ENCODE peak calls at places on chromosomes 4 and X, in nine cellular contexts. Y is AG04449, S is GM12864, W is cardiac fibroblast, H is IMR-90, N is Caco-2, R is bronchial epithelial cell, Q is osteocyte, M is GM12865. E is an unnamed sample.

GRCh38 chr4:53713296-53713695 is 122.0 kb upstream of the LNX1 start:
- DNase-seq in R (no peak), N (no peak), S (no peak), Q (no peak), H (no peak), M (no peak), W (peak; percentile 61), Y (peak; percentile 59), E (no peak)

GRCh38 chrX:5775985-5776384 is 452.7 kb downstream of the NLGN4X start:
- DNase-seq in R (no peak), W (no peak), H (no peak), S (no peak), N (no peak), Q (no peak), Y (no peak), M (no peak), E (no peak)

GRCh38 chr4:52059372-52059771 is 8.3 kb downstream of the SPATA18 start:
- DNase-seq in R (peak; percentile 94), Q (no peak), S (no peak), N (no peak), H (peak; percentile 46), W (peak; percentile 93), M (no peak), Y (no peak), E (no peak)

GRCh38 chrX:149829751-149830191 is 48.0 kb downstream of the MAGEA9 start:
- DNase-seq in H (peak; percentile 24), W (peak; percentile 50), N (no peak), R (peak; percentile 80), Q (no peak), M (peak; percentile 70), S (peak; percentile 7), Y (no peak), E (no peak)

GRCh38 chr4:23130845-23131244 is 438.1 kb downstream of the GBA3 start:
- DNase-seq in H (no peak), Q (no peak), W (no peak), Y (no peak), M (no peak), S (no peak), R (no peak), N (no peak), E (no peak)

GRCh38 chr4:140374130-140374477 is 658 bp downstream of the SCOC start:
- DNase-seq in W (no peak), M (peak; percentile 3), R (peak; percentile 36), H (no peak), S (no peak), N (no peak), Y (no peak), Q (no peak), E (no peak)

GRCh38 chr4:51942108-51942832 is 77.9 kb downstream of the LRRC66 start:
- DNase-seq in M (no peak), Y (no peak), S (no peak), N (no peak), H (no peak), Q (no peak), W (peak; percentile 14), R (no peak), E (no peak)

GRCh38 chrX:42944381-42944998 is 166.5 kb upstream of the PPP1R2C start:
- DNase-seq in R (no peak), W (no peak), S (no peak), Q (no peak), H (no peak), N (no peak), Y (no peak), M (peak; percentile 46), E (no peak)

GRCh38 chr4:77921701-77922100 is 59.1 kb downstream of the MRPL1 start:
- DNase-seq in N (no peak), R (peak; percentile 98), Y (peak; percentile 85), Q (no peak), W (peak; percentile 96), M (no peak), S (no peak), H (peak; percentile 96), E (no peak)

GRCh38 chr4:159607824-159608223 is 504.9 kb downstream of the RAPGEF2 start:
- DNase-seq in S (no peak), H (no peak), N (no peak), Q (no peak), Y (no peak), M (no peak), W (no peak), R (no peak), E (no peak)

GRCh38 chr4:110062166-110062565 is 136.2 kb downstream of the ELOVL6 start:
- DNase-seq in Q (no peak), N (no peak), R (no peak), Y (no peak), H (no peak), S (no peak), M (no peak), W (no peak), E (no peak)

GRCh38 chrX:116417214-116417613 is 19.2 kb upstream of the SLC6A14 start:
- DNase-seq in M (no peak), R (peak; percentile 66), H (no peak), Q (no peak), N (no peak), Y (no peak), W (no peak), S (no peak), E (no peak)

GRCh38 chr4:87717276-87718031 is 67.4 kb downstream of the DMP1 start:
- DNase-seq in S (no peak), Y (no peak), N (no peak), R (peak; percentile 25), W (peak; percentile 78), M (no peak), H (no peak), Q (no peak), E (no peak)

GRCh38 chr4:76606662-76607265 is 171.7 kb downstream of the SHROOM3 start:
- DNase-seq in Y (no peak), N (no peak), M (peak; percentile 25), S (no peak), R (no peak), W (no peak), H (no peak), Q (no peak), E (no peak)

GRCh38 chr4:1505511-1506451 is 99.5 kb upstream of the NKX1-1 start:
- DNase-seq in Q (peak; percentile 82), H (no peak), W (no peak), N (peak; percentile 9), R (no peak), S (no peak), M (no peak), Y (no peak), E (no peak)

GRCh38 chrX:124401696-124402095 is 55.3 kb downstream of the SH2D1A start:
- DNase-seq in W (no peak), Y (no peak), Q (no peak), R (no peak), M (no peak), H (no peak), N (no peak), S (no peak), E (no peak)

GRCh38 chr4:86306816-86307215 is 53.0 kb downstream of the MAPK10 start:
- DNase-seq in H (peak; percentile 83), M (no peak), W (peak; percentile 70), Q (no peak), S (no peak), N (no peak), Y (peak; percentile 47), R (no peak), E (no peak)

GRCh38 chrX:154044045-154044444 is 24.3 kb upstream of the IRAK1 start:
- DNase-seq in S (no peak), N (no peak), H (no peak), Q (no peak), Y (no peak), W (no peak), R (no peak), M (no peak), E (no peak)

GRCh38 chrX:40148189-40148438 is 50.4 kb upstream of the BCOR start:
- DNase-seq in S (no peak), H (no peak), Y (no peak), W (no peak), R (no peak), N (no peak), M (no peak), Q (no peak), E (no peak)

GRCh38 chrX:23900220-23900797 is 7.4 kb downstream of the APOO start:
- DNase-seq in Q (no peak), R (peak; percentile 42), N (peak; percentile 37), H (no peak), Y (no peak), W (peak; percentile 54), S (no peak), M (no peak), E (no peak)

DNA sequence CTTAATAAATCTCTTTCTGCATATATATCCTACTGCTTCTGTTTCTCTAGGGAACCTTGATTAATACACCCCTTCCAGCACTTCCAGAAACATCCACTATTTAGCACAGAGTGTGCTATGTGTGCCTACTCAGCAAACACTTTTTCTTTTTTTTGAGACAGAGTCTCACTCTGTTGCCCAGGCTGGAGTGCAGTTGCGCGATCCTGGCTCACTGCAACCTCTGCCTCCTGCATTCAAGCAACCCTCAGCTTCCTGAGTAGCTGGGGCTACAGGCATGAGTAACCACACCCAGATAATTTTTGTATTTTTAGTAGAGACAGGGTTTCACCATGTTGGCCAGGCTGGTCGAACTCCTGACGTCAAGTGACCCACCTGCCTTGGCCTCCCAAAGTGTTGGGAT is 266.9 kb upstream of the DIAPH2 start:
- DNase-seq in M (no peak), Q (no peak), H (no peak), Y (no peak), W (no peak), R (no peak), N (no peak), S (no peak), E (no peak)
- TF ChIP-seq CTCF in M (no peak), Q (no peak), H (no peak), Y (no peak), W (no peak), R (no peak), N (no peak), S (no peak), E (no peak)

DNA sequence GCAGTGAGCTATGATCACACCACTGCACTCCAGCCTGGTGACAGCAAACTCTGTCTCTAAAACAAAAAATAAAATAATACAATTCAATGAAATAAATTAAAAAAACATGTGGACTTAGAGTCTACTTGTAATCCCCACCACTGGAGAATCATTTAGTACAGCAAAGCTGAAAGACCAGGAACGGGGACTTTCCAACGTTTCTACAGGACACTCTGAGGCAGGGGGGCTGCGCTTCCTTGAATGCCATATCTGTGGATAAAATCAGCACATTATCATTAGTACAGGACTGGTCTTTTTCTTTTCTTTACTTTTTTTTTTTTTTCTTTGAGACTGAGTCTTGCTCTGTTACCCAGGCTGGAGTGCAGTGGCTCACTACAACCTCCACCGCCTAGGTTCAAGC is 124.8 kb downstream of the MXRA5 start:
- DNase-seq in S (no peak), R (no peak), W (no peak), Q (no peak), Y (no peak), H (no peak), N (no peak), M (no peak), E (no peak)
- TF ChIP-seq CTCF in S (no peak), R (no peak), W (no peak), Q (no peak), Y (no peak), H (no peak), N (no peak), M (no peak), E (no peak)

GRCh38 chr4:122003335-122003734 is 51.5 kb upstream of the TRPC3 start:
- DNase-seq in M (peak; percentile 73), Y (no peak), R (peak; percentile 27), S (peak; percentile 40), H (no peak), N (peak; percentile 87), Q (no peak), W (peak; percentile 46), E (peak; percentile 34)
- TF ChIP-seq CTCF in M (peak; percentile 69), Y (peak; percentile 30), R (peak; percentile 40), S (peak; percentile 79), H (peak; percentile 18), N (peak; percentile 55), Q (peak; percentile 37), W (peak; percentile 48), E (peak; percentile 42)

GRCh38 chrX:119194631-119195030 is 41.5 kb upstream of the PGRMC1 start:
- DNase-seq in Q (no peak), W (peak; percentile 45), Y (no peak), R (no peak), H (no peak), N (no peak), M (no peak), S (no peak), E (no peak)
- TF ChIP-seq CTCF in Q (no peak), W (peak; percentile 33), Y (peak; percentile 6), R (peak; percentile 11), H (no peak), N (peak; percentile 21), M (no peak), S (peak; percentile 15), E (no peak)